ENCODE peak calls at places on chromosomes 11 and 22, in eight cellular contexts. One of them, this sample, is unnamed.

GRCh38 chr11:32056445-32056844 is 34.4 kb upstream of the RCN1 start:
- DNase-seq in choroid plexus epithelial cell: peak
- DNase-seq in tibial nerve: no peak
- DNase-seq in uterus: no peak
- DNase-seq in coronary artery: no peak
- DNase-seq in CD4-positive, CD25-positive, alpha-beta regulatory T cell: no peak
- DNase-seq in colonic mucosa: no peak
- DNase-seq in OCI-LY7: no peak
- DNase-seq in this sample: peak

GRCh38 chr22:49022816-49023160 is 804.9 kb downstream of the BRD1 start:
- DNase-seq in colonic mucosa: no peak
- DNase-seq in choroid plexus epithelial cell: no peak
- DNase-seq in CD4-positive, CD25-positive, alpha-beta regulatory T cell: no peak
- DNase-seq in tibial nerve: no peak
- DNase-seq in OCI-LY7: no peak
- DNase-seq in coronary artery: no peak
- DNase-seq in uterus: no peak
- DNase-seq in this sample: no peak

GRCh38 chr11:134915212-134915611 is 503.2 kb upstream of the B3GAT1 start:
- DNase-seq in choroid plexus epithelial cell: no peak
- DNase-seq in tibial nerve: no peak
- DNase-seq in uterus: peak
- DNase-seq in coronary artery: no peak
- DNase-seq in OCI-LY7: no peak
- DNase-seq in colonic mucosa: no peak
- DNase-seq in CD4-positive, CD25-positive, alpha-beta regulatory T cell: no peak
- DNase-seq in this sample: no peak

GRCh38 chr11:130606781-130607511 is 158.5 kb downstream of the ADAMTS15 start:
- DNase-seq in colonic mucosa: no peak
- DNase-seq in OCI-LY7: no peak
- DNase-seq in CD4-positive, CD25-positive, alpha-beta regulatory T cell: no peak
- DNase-seq in choroid plexus epithelial cell: peak
- DNase-seq in tibial nerve: peak
- DNase-seq in coronary artery: peak
- DNase-seq in uterus: peak
- DNase-seq in this sample: peak

GRCh38 chr22:29727248-29727551 is 7.4 kb downstream of the CABP7 start:
- DNase-seq in CD4-positive, CD25-positive, alpha-beta regulatory T cell: no peak
- DNase-seq in uterus: peak
- DNase-seq in choroid plexus epithelial cell: peak
- DNase-seq in OCI-LY7: peak
- DNase-seq in coronary artery: no peak
- DNase-seq in tibial nerve: peak
- DNase-seq in colonic mucosa: peak
- DNase-seq in this sample: peak

GRCh38 chr11:111977141-111978027 is 40.2 kb downstream of the DIXDC1 start:
- DNase-seq in tibial nerve: peak
- DNase-seq in OCI-LY7: no peak
- DNase-seq in colonic mucosa: peak
- DNase-seq in CD4-positive, CD25-positive, alpha-beta regulatory T cell: peak
- DNase-seq in choroid plexus epithelial cell: peak
- DNase-seq in coronary artery: peak
- DNase-seq in uterus: peak
- DNase-seq in this sample: peak

GRCh38 chr11:116179346-116179850 is 593.4 kb downstream of the BUD13 start:
- DNase-seq in coronary artery: peak
- DNase-seq in OCI-LY7: no peak
- DNase-seq in choroid plexus epithelial cell: no peak
- DNase-seq in uterus: no peak
- DNase-seq in colonic mucosa: no peak
- DNase-seq in tibial nerve: no peak
- DNase-seq in CD4-positive, CD25-positive, alpha-beta regulatory T cell: no peak
- DNase-seq in this sample: no peak

GRCh38 chr11:72589802-72590761 is 84.1 kb downstream of the PDE2A start:
- DNase-seq in OCI-LY7: peak
- DNase-seq in CD4-positive, CD25-positive, alpha-beta regulatory T cell: no peak
- DNase-seq in tibial nerve: no peak
- DNase-seq in uterus: no peak
- DNase-seq in coronary artery: no peak
- DNase-seq in choroid plexus epithelial cell: peak
- DNase-seq in colonic mucosa: no peak
- DNase-seq in this sample: peak

GRCh38 chr11:59669611-59670009 is 773 bp upstream of the PATL1 start:
- DNase-seq in colonic mucosa: peak
- DNase-seq in OCI-LY7: no peak
- DNase-seq in uterus: peak
- DNase-seq in tibial nerve: peak
- DNase-seq in coronary artery: peak
- DNase-seq in choroid plexus epithelial cell: peak
- DNase-seq in CD4-positive, CD25-positive, alpha-beta regulatory T cell: no peak
- DNase-seq in this sample: peak

GRCh38 chr11:134398644-134399292 is 13.3 kb downstream of the B3GAT1 start:
- DNase-seq in coronary artery: no peak
- DNase-seq in uterus: no peak
- DNase-seq in tibial nerve: no peak
- DNase-seq in colonic mucosa: no peak
- DNase-seq in CD4-positive, CD25-positive, alpha-beta regulatory T cell: no peak
- DNase-seq in choroid plexus epithelial cell: no peak
- DNase-seq in OCI-LY7: no peak
- DNase-seq in this sample: no peak

GRCh38 chr11:78223320-78223954 is 34.7 kb downstream of the USP35 start:
- DNase-seq in OCI-LY7: peak
- DNase-seq in tibial nerve: no peak
- DNase-seq in uterus: no peak
- DNase-seq in colonic mucosa: no peak
- DNase-seq in CD4-positive, CD25-positive, alpha-beta regulatory T cell: no peak
- DNase-seq in coronary artery: peak
- DNase-seq in choroid plexus epithelial cell: no peak
- DNase-seq in this sample: no peak

GRCh38 chr11:10892250-10892649 is 34.4 kb upstream of the ZBED5 start:
- DNase-seq in OCI-LY7: peak
- DNase-seq in tibial nerve: no peak
- DNase-seq in coronary artery: no peak
- DNase-seq in uterus: no peak
- DNase-seq in colonic mucosa: no peak
- DNase-seq in choroid plexus epithelial cell: no peak
- DNase-seq in CD4-positive, CD25-positive, alpha-beta regulatory T cell: no peak
- DNase-seq in this sample: no peak

GRCh38 chr11:118287006-118287405 is 17.5 kb upstream of the CD3E start:
- DNase-seq in CD4-positive, CD25-positive, alpha-beta regulatory T cell: no peak
- DNase-seq in tibial nerve: no peak
- DNase-seq in uterus: no peak
- DNase-seq in choroid plexus epithelial cell: no peak
- DNase-seq in colonic mucosa: no peak
- DNase-seq in OCI-LY7: no peak
- DNase-seq in coronary artery: no peak
- DNase-seq in this sample: peak

GRCh38 chr11:43567396-43567975 is 113.1 kb upstream of the HSD17B12 start:
- DNase-seq in choroid plexus epithelial cell: peak
- DNase-seq in coronary artery: no peak
- DNase-seq in uterus: no peak
- DNase-seq in tibial nerve: no peak
- DNase-seq in CD4-positive, CD25-positive, alpha-beta regulatory T cell: no peak
- DNase-seq in colonic mucosa: no peak
- DNase-seq in OCI-LY7: peak
- DNase-seq in this sample: peak

GRCh38 chr11:114395776-114396175 is 4.5 kb downstream of the C11orf71 start:
- DNase-seq in tibial nerve: no peak
- DNase-seq in colonic mucosa: peak
- DNase-seq in CD4-positive, CD25-positive, alpha-beta regulatory T cell: no peak
- DNase-seq in choroid plexus epithelial cell: peak
- DNase-seq in coronary artery: no peak
- DNase-seq in OCI-LY7: no peak
- DNase-seq in uterus: no peak
- DNase-seq in this sample: peak

GRCh38 chr11:418343-419247 is 3.8 kb upstream of the SIGIRR start:
- DNase-seq in tibial nerve: no peak
- DNase-seq in choroid plexus epithelial cell: no peak
- DNase-seq in coronary artery: no peak
- DNase-seq in colonic mucosa: no peak
- DNase-seq in OCI-LY7: no peak
- DNase-seq in CD4-positive, CD25-positive, alpha-beta regulatory T cell: no peak
- DNase-seq in uterus: no peak
- DNase-seq in this sample: no peak

GRCh38 chr11:92500463-92500862 is 275.8 kb downstream of the FAT3 start:
- DNase-seq in OCI-LY7: no peak
- DNase-seq in coronary artery: no peak
- DNase-seq in colonic mucosa: no peak
- DNase-seq in choroid plexus epithelial cell: peak
- DNase-seq in tibial nerve: no peak
- DNase-seq in CD4-positive, CD25-positive, alpha-beta regulatory T cell: no peak
- DNase-seq in uterus: no peak
- DNase-seq in this sample: no peak

GRCh38 chr11:61761440-61762163 is 9.2 kb downstream of the MYRF start:
- DNase-seq in choroid plexus epithelial cell: no peak
- DNase-seq in coronary artery: no peak
- DNase-seq in uterus: no peak
- DNase-seq in CD4-positive, CD25-positive, alpha-beta regulatory T cell: no peak
- DNase-seq in tibial nerve: no peak
- DNase-seq in colonic mucosa: no peak
- DNase-seq in OCI-LY7: no peak
- DNase-seq in this sample: no peak
- H3K4me3 ChIP-seq in choroid plexus epithelial cell: no peak
- H3K4me3 ChIP-seq in coronary artery: no peak
- H3K4me3 ChIP-seq in uterus: no peak
- H3K4me3 ChIP-seq in CD4-positive, CD25-positive, alpha-beta regulatory T cell: no peak
- H3K4me3 ChIP-seq in tibial nerve: no peak
- H3K4me3 ChIP-seq in colonic mucosa: no peak
- H3K4me3 ChIP-seq in OCI-LY7: no peak
- H3K4me3 ChIP-seq in this sample: no peak

GRCh38 chr11:20027546-20028014 is 132.7 kb downstream of the DBX1 start:
- DNase-seq in tibial nerve: no peak
- DNase-seq in coronary artery: no peak
- DNase-seq in CD4-positive, CD25-positive, alpha-beta regulatory T cell: no peak
- DNase-seq in choroid plexus epithelial cell: no peak
- DNase-seq in uterus: no peak
- DNase-seq in colonic mucosa: no peak
- DNase-seq in OCI-LY7: no peak
- DNase-seq in this sample: no peak

GRCh38 chr11:20026629-20027545 is 133.4 kb downstream of the DBX1 start:
- DNase-seq in tibial nerve: no peak
- DNase-seq in colonic mucosa: no peak
- DNase-seq in CD4-positive, CD25-positive, alpha-beta regulatory T cell: no peak
- DNase-seq in coronary artery: no peak
- DNase-seq in OCI-LY7: no peak
- DNase-seq in choroid plexus epithelial cell: no peak
- DNase-seq in uterus: peak
- DNase-seq in this sample: no peak

GRCh38 chr11:20023082-20023426 is 137.2 kb downstream of the DBX1 start:
- DNase-seq in tibial nerve: no peak
- DNase-seq in colonic mucosa: no peak
- DNase-seq in choroid plexus epithelial cell: no peak
- DNase-seq in OCI-LY7: no peak
- DNase-seq in uterus: no peak
- DNase-seq in coronary artery: no peak
- DNase-seq in CD4-positive, CD25-positive, alpha-beta regulatory T cell: no peak
- DNase-seq in this sample: no peak

GRCh38 chr11:20024172-20024935 is 135.9 kb downstream of the DBX1 start:
- DNase-seq in coronary artery: no peak
- DNase-seq in OCI-LY7: no peak
- DNase-seq in tibial nerve: no peak
- DNase-seq in CD4-positive, CD25-positive, alpha-beta regulatory T cell: no peak
- DNase-seq in choroid plexus epithelial cell: no peak
- DNase-seq in colonic mucosa: no peak
- DNase-seq in uterus: no peak
- DNase-seq in this sample: no peak

GRCh38 chr11:20025331-20025840 is 134.9 kb downstream of the DBX1 start:
- DNase-seq in CD4-positive, CD25-positive, alpha-beta regulatory T cell: no peak
- DNase-seq in OCI-LY7: no peak
- DNase-seq in uterus: no peak
- DNase-seq in colonic mucosa: no peak
- DNase-seq in tibial nerve: no peak
- DNase-seq in coronary artery: no peak
- DNase-seq in choroid plexus epithelial cell: no peak
- DNase-seq in this sample: no peak
- H3K4me3 ChIP-seq in CD4-positive, CD25-positive, alpha-beta regulatory T cell: no peak
- H3K4me3 ChIP-seq in OCI-LY7: no peak
- H3K4me3 ChIP-seq in uterus: no peak
- H3K4me3 ChIP-seq in colonic mucosa: no peak
- H3K4me3 ChIP-seq in tibial nerve: no peak
- H3K4me3 ChIP-seq in coronary artery: no peak
- H3K4me3 ChIP-seq in choroid plexus epithelial cell: no peak
- H3K4me3 ChIP-seq in this sample: no peak

GRCh38 chr22:22171357-22172218 is 73.0 kb upstream of the VPREB1 start:
- DNase-seq in OCI-LY7: peak
- DNase-seq in CD4-positive, CD25-positive, alpha-beta regulatory T cell: no peak
- DNase-seq in uterus: no peak
- DNase-seq in colonic mucosa: no peak
- DNase-seq in tibial nerve: no peak
- DNase-seq in choroid plexus epithelial cell: peak
- DNase-seq in coronary artery: no peak
- DNase-seq in this sample: peak

GRCh38 chr22:22168190-22168940 is 76.2 kb upstream of the VPREB1 start:
- DNase-seq in uterus: no peak
- DNase-seq in tibial nerve: no peak
- DNase-seq in coronary artery: no peak
- DNase-seq in colonic mucosa: no peak
- DNase-seq in OCI-LY7: peak
- DNase-seq in CD4-positive, CD25-positive, alpha-beta regulatory T cell: no peak
- DNase-seq in choroid plexus epithelial cell: peak
- DNase-seq in this sample: peak

GRCh38 chr22:22168941-22169867 is 75.4 kb upstream of the VPREB1 start:
- DNase-seq in uterus: no peak
- DNase-seq in CD4-positive, CD25-positive, alpha-beta regulatory T cell: no peak
- DNase-seq in choroid plexus epithelial cell: no peak
- DNase-seq in tibial nerve: no peak
- DNase-seq in OCI-LY7: no peak
- DNase-seq in coronary artery: no peak
- DNase-seq in colonic mucosa: no peak
- DNase-seq in this sample: no peak

GRCh38 chr22:22167791-22168189 is 76.8 kb upstream of the VPREB1 start:
- DNase-seq in OCI-LY7: peak
- DNase-seq in uterus: no peak
- DNase-seq in tibial nerve: no peak
- DNase-seq in coronary artery: no peak
- DNase-seq in choroid plexus epithelial cell: no peak
- DNase-seq in colonic mucosa: no peak
- DNase-seq in CD4-positive, CD25-positive, alpha-beta regulatory T cell: no peak
- DNase-seq in this sample: no peak

DNA sequence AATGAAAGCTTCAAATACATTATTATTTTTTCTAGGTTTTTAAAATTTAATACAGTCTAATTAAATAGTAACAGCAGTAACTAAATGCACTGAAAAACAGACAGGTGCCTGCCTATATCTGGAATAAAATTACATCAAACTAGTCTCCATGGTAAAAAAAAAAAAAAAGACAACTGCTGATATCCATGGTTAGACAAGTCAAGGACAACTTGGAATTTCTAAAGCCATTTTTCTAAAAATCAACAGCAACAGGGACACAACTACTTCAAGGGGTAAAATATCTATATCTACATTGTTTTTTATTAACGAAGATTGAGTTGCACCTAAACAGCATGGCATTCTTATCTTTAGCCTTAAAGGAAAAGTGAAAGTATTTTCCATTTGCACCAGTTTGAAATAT is 74.7 kb upstream of the VPREB1 start:
- DNase-seq in coronary artery: no peak
- DNase-seq in choroid plexus epithelial cell: no peak
- DNase-seq in colonic mucosa: no peak
- DNase-seq in uterus: no peak
- DNase-seq in OCI-LY7: no peak
- DNase-seq in tibial nerve: no peak
- DNase-seq in CD4-positive, CD25-positive, alpha-beta regulatory T cell: no peak
- DNase-seq in this sample: no peak
- H3K4me3 ChIP-seq in coronary artery: no peak
- H3K4me3 ChIP-seq in choroid plexus epithelial cell: no peak
- H3K4me3 ChIP-seq in colonic mucosa: no peak
- H3K4me3 ChIP-seq in uterus: no peak
- H3K4me3 ChIP-seq in OCI-LY7: peak
- H3K4me3 ChIP-seq in tibial nerve: no peak
- H3K4me3 ChIP-seq in CD4-positive, CD25-positive, alpha-beta regulatory T cell: no peak
- H3K4me3 ChIP-seq in this sample: no peak

GRCh38 chr22:39524753-39525657 is 4.6 kb downstream of the ATF4 start:
- DNase-seq in choroid plexus epithelial cell: no peak
- DNase-seq in coronary artery: no peak
- DNase-seq in OCI-LY7: peak
- DNase-seq in colonic mucosa: no peak
- DNase-seq in tibial nerve: no peak
- DNase-seq in uterus: no peak
- DNase-seq in CD4-positive, CD25-positive, alpha-beta regulatory T cell: no peak
- DNase-seq in this sample: no peak
- H3K4me3 ChIP-seq in choroid plexus epithelial cell: no peak
- H3K4me3 ChIP-seq in coronary artery: peak
- H3K4me3 ChIP-seq in OCI-LY7: peak
- H3K4me3 ChIP-seq in colonic mucosa: no peak
- H3K4me3 ChIP-seq in tibial nerve: no peak
- H3K4me3 ChIP-seq in uterus: no peak
- H3K4me3 ChIP-seq in CD4-positive, CD25-positive, alpha-beta regulatory T cell: no peak
- H3K4me3 ChIP-seq in this sample: no peak